ENCODE peak calls at places on chromosomes 4 and X, in four cellular contexts. L, F, T and P are unnamed samples.

GRCh38 chrX:121456315-121456714 is 408.9 kb downstream of the GLUD2 start:
- DNase-seq in L (no peak), F (no peak), T (no peak), P (no peak)

GRCh38 chrX:16601885-16602284 is 48.1 kb upstream of the S100G start:
- DNase-seq in L (no peak), F (no peak), T (no peak), P (no peak)

GRCh38 chr4:58301384-58301783 is 1191.2 kb upstream of the IGFBP7 start:
- DNase-seq in L (no peak), F (no peak), T (no peak), P (no peak)

GRCh38 chr4:2798399-2799301 is 5.8 kb downstream of the SH3BP2 start:
- DNase-seq in L (peak; percentile 62), F (peak; percentile 83), T (no peak), P (no peak)

GRCh38 chr4:112378858-112379257 is 81.7 kb downstream of the ALPK1 start:
- DNase-seq in L (no peak), F (no peak), T (no peak), P (no peak)

GRCh38 chr4:188439641-188440311 is 300.5 kb downstream of the TRIML1 start:
- DNase-seq in L (peak; percentile 96), F (no peak), T (no peak), P (no peak)

GRCh38 chr4:25865586-25865985 is 2.8 kb upstream of the SEL1L3 start:
- DNase-seq in L (no peak), F (no peak), T (no peak), P (no peak)

GRCh38 chrX:105564536-105564935 is 257.8 kb upstream of the NRK start:
- DNase-seq in L (no peak), F (no peak), T (no peak), P (peak; percentile 7)

GRCh38 chrX:661154-661553 is 30.6 kb downstream of the SHOX start:
- DNase-seq in L (no peak), F (no peak), T (no peak), P (no peak)

GRCh38 chr4:152535236-152535902 is 523 bp downstream of the FBXW7 start:
- DNase-seq in L (no peak), F (no peak), T (no peak), P (no peak)

GRCh38 chr4:125132281-125132680 is 182.5 kb upstream of the FAT4 start:
- DNase-seq in L (no peak), F (no peak), T (no peak), P (peak; percentile 30)

GRCh38 chr4:8545439-8545765 is 34.8 kb upstream of the GPR78 start:
- DNase-seq in L (no peak), F (no peak), T (no peak), P (no peak)

GRCh38 chr4:102352774-102353173 is 7.5 kb upstream of the SLC39A8 start:
- DNase-seq in L (no peak), F (no peak), T (no peak), P (no peak)